ENCODE peak calls at places on chromosomes 11 and 22, in five cellular contexts. D is effector memory CD8-positive, alpha-beta T cell; V is GM19239; M is pancreas; P is H7. N is an unnamed sample.

GRCh38 chr22:45155050-45155840 is 8.5 kb upstream of the NUP50 start:
- DNase-seq in D (no peak), V (no peak), M (no peak), P (no peak), N (no peak)

GRCh38 chr22:27435839-27436581 is 365.5 kb downstream of the MN1 start:
- DNase-seq in D (no peak), V (no peak), M (no peak), P (peak; percentile 72), N (peak; percentile 85)

GRCh38 chr11:31968774-31969433 is 122.0 kb upstream of the RCN1 start:
- DNase-seq in D (no peak), V (no peak), M (no peak), P (no peak), N (no peak)

GRCh38 chr11:59030037-59030436 is 56.1 kb upstream of the GLYATL1B start:
- DNase-seq in D (no peak), V (no peak), M (no peak), P (no peak), N (no peak)

GRCh38 chr22:49724030-49724892 is 103.4 kb downstream of the BRD1 start:
- DNase-seq in D (no peak), V (no peak), M (no peak), P (peak; percentile 67), N (no peak)

GRCh38 chr11:44327730-44328691 is 18.1 kb upstream of the ALX4 start:
- DNase-seq in D (no peak), V (no peak), M (no peak), P (peak; percentile 68), N (no peak)

GRCh38 chr11:115297330-115297729 is 206.9 kb downstream of the CADM1 start:
- DNase-seq in D (no peak), V (no peak), M (no peak), P (no peak), N (no peak)

GRCh38 chr11:100740440-100740839 is 53.4 kb downstream of the ARHGAP42 start:
- DNase-seq in D (no peak), V (no peak), M (no peak), P (no peak), N (no peak)

GRCh38 chr11:1650034-1650917 is 20.7 kb downstream of the KRTAP5-5 start:
- DNase-seq in D (no peak), V (no peak), M (no peak), P (no peak), N (no peak)

GRCh38 chr22:37996515-37997246 is 12.3 kb upstream of the SOX10 start:
- DNase-seq in D (no peak), V (no peak), M (no peak), P (peak; percentile 67), N (no peak)

GRCh38 chr11:19245351-19245750 is 4.6 kb upstream of the E2F8 start:
- DNase-seq in D (no peak), V (no peak), M (no peak), P (no peak), N (no peak)

GRCh38 chr11:20070459-20070858 is 89.8 kb downstream of the DBX1 start:
- DNase-seq in D (no peak), V (no peak), M (no peak), P (no peak), N (no peak)

GRCh38 chr22:22037740-22038139 is 55.2 kb upstream of the TOP3B start:
- DNase-seq in D (no peak), V (no peak), M (no peak), P (no peak), N (no peak)

GRCh38 chr11:14414470-14415461 is 55.8 kb upstream of the RRAS2 start:
- DNase-seq in D (peak; percentile 70), V (peak; percentile 5), M (no peak), P (no peak), N (no peak)

GRCh38 chr22:48262596-48263430 is 1500.4 kb downstream of the TBC1D22A start:
- DNase-seq in D (no peak), V (no peak), M (no peak), P (no peak), N (no peak)

GRCh38 chr11:20087118-20087521 is 73.2 kb downstream of the DBX1 start:
- DNase-seq in D (no peak), V (no peak), M (no peak), P (no peak), N (no peak)

GRCh38 chr22:32760815-32761214 is 40.7 kb upstream of the TIMP3 start:
- DNase-seq in D (no peak), V (no peak), M (no peak), P (no peak), N (peak; percentile 69)

GRCh38 chr22:44205713-44206645 is 25.3 kb downstream of the PARVG start:
- DNase-seq in D (no peak), V (no peak), M (no peak), P (peak; percentile 32), N (no peak)

GRCh38 chr11:13008625-13009475 is at the start of gene RASSF10:
- DNase-seq in D (no peak), V (peak; percentile 57), M (peak; percentile 44), P (peak; percentile 97), N (peak; percentile 89)

GRCh38 chr22:20834725-20835124 is 23.9 kb downstream of the PI4KA start:
- DNase-seq in D (no peak), V (no peak), M (no peak), P (no peak), N (no peak)

GRCh38 chr11:120392299-120392698 is 56.1 kb downstream of the ARHGEF12 start:
- DNase-seq in D (no peak), V (no peak), M (no peak), P (no peak), N (no peak)

GRCh38 chr11:126477526-126478275 is 122.2 kb downstream of the ST3GAL4 start:
- DNase-seq in D (no peak), V (no peak), M (no peak), P (peak; percentile 48), N (no peak)

GRCh38 chr22:47071078-47071811 is 308.8 kb downstream of the TBC1D22A start:
- DNase-seq in D (no peak), V (no peak), M (no peak), P (peak; percentile 38), N (no peak)